ENCODE peak calls at places on chromosomes 13 and 19, in seven cellular contexts. A, G, N, D, E, Q and H are unnamed samples.

GRCh38 chr19:34436716-34437115 is 8.5 kb downstream of the UBA2 start:
- DNase-seq in A (no peak), G (no peak), N (no peak), D (no peak), E (no peak), Q (no peak), H (no peak)

GRCh38 chr19:5238700-5239099 is 101.9 kb downstream of the PTPRS start:
- DNase-seq in A (no peak), G (no peak), N (no peak), D (no peak), E (no peak), Q (no peak), H (no peak)

GRCh38 chr19:58059681-58060080 is 599 bp downstream of the ZNF135 start:
- DNase-seq in A (no peak), G (no peak), N (no peak), D (no peak), E (no peak), Q (no peak), H (no peak)

GRCh38 chr13:30061217-30061616 is 210.8 kb upstream of the UBL3 start:
- DNase-seq in A (no peak), G (no peak), N (no peak), D (no peak), E (no peak), Q (no peak), H (no peak)

GRCh38 chr13:67238277-67238859 is 8.2 kb upstream of the PCDH9 start:
- DNase-seq in A (no peak), G (no peak), N (no peak), D (peak), E (no peak), Q (no peak), H (no peak)

GRCh38 chr19:21087871-21088270 is 5.9 kb downstream of the ZNF714 start:
- DNase-seq in A (no peak), G (no peak), N (no peak), D (no peak), E (no peak), Q (no peak), H (no peak)

GRCh38 chr19:5013761-5014160 is 44.8 kb downstream of the KDM4B start:
- DNase-seq in A (no peak), G (no peak), N (no peak), D (no peak), E (no peak), Q (no peak), H (no peak)

GRCh38 chr19:16626796-16627193 is 1.2 kb downstream of the MED26 start:
- DNase-seq in A (no peak), G (peak), N (no peak), D (no peak), E (no peak), Q (no peak), H (no peak)

GRCh38 chr13:66021846-66022245 is 1208.3 kb downstream of the PCDH9 start:
- DNase-seq in A (no peak), G (no peak), N (no peak), D (no peak), E (no peak), Q (no peak), H (no peak)

GRCh38 chr19:46925548-46925950 is 64.8 kb downstream of the ARHGAP35 start:
- DNase-seq in A (no peak), G (no peak), N (no peak), D (peak), E (no peak), Q (no peak), H (no peak)

GRCh38 chr13:87810391-87810801 is 139.2 kb downstream of the SLITRK5 start:
- DNase-seq in A (no peak), G (no peak), N (no peak), D (peak), E (no peak), Q (no peak), H (no peak)

GRCh38 chr13:41268764-41269163 is 5.4 kb upstream of the MTRF1 start:
- DNase-seq in A (no peak), G (no peak), N (no peak), D (no peak), E (no peak), Q (no peak), H (no peak)

GRCh38 chr19:37218592-37218935 is 550 bp downstream of the ZNF383 start:
- DNase-seq in A (no peak), G (no peak), N (no peak), D (no peak), E (no peak), Q (no peak), H (no peak)

GRCh38 chr19:36041831-36042230 is 9.2 kb upstream of the CLIP3 start:
- DNase-seq in A (no peak), G (no peak), N (no peak), D (peak), E (no peak), Q (no peak), H (no peak)

GRCh38 chr19:33802001-33802400 is 5.3 kb downstream of the KCTD15 start:
- DNase-seq in A (no peak), G (no peak), N (no peak), D (no peak), E (no peak), Q (no peak), H (no peak)

GRCh38 chr13:112803422-112803821 is 113.6 kb downstream of the ATP11A start:
- DNase-seq in A (no peak), G (no peak), N (no peak), D (no peak), E (no peak), Q (no peak), H (no peak)
- TF ChIP-seq POLR2A in A (no peak), G (no peak), N (no peak), D (no peak), E (no peak), Q (no peak), H (no peak)

GRCh38 chr13:98976338-98976737 is 1.5 kb downstream of the DOCK9 start:
- DNase-seq in A (no peak), G (no peak), N (no peak), D (no peak), E (no peak), Q (no peak), H (no peak)
- H3K4me3 ChIP-seq in A (peak), G (no peak), N (peak), D (no peak), E (no peak), Q (peak), H (peak)

GRCh38 chr19:8105471-8105870 is 43.9 kb downstream of the FBN3 start:
- DNase-seq in A (no peak), G (no peak), N (no peak), D (no peak), E (no peak), Q (no peak), H (no peak)
- TF ChIP-seq POLR2A in A (no peak), G (no peak), N (no peak), D (no peak), E (no peak), Q (no peak), H (no peak)

DNA sequence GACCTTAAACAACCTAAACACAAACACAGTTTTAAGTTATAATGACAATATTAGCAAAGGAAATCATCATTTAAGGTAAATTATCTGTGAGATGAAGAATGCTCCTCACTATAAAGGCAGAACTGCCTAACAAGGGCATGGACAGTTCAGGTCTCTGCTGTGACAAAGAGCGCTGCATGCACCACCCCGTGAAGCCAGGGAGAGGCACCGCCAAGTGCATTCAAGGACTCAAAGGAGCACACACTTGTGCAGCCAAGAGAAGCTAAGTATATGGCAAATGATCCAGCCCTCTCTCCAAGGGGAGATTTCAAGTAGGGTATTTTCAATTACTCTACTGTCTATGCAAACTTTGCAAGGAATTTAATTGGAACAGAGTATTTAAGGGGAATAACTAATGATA is 126.0 kb downstream of the RAP2A start:
- DNase-seq in A (no peak), G (no peak), N (no peak), D (no peak), E (no peak), Q (no peak), H (no peak)
- H3K4me3 ChIP-seq in A (no peak), G (no peak), N (no peak), D (no peak), E (no peak), Q (no peak), H (no peak)

GRCh38 chr19:45354443-45354842 is 13.9 kb downstream of the KLC3 start:
- DNase-seq in A (no peak), G (no peak), N (no peak), D (no peak), E (no peak), Q (no peak), H (no peak)
- TF ChIP-seq POLR2A in A (no peak), G (no peak), N (no peak), D (no peak), E (no peak), Q (no peak), H (no peak)